ENCODE peak calls at places on chromosomes 4 and X, in nine cellular contexts. T is nephron progenitor cell; R is neural crest cell; Z is left lung; A is lung; L is H9; V is astrocyte of the spinal cord; G is A549; M is CD4-positive, alpha-beta T cell. E is an unnamed sample.

GRCh38 chr4:185142563-185142910 is 529 bp upstream of the SLC25A4 start:
- DNase-seq in Z (no peak), M (no peak), R (no peak), G (no peak), V (no peak), A (no peak), L (no peak), T (no peak), E (no peak)

GRCh38 chrX:104618106-104618895 is 52.3 kb downstream of the IL1RAPL2 start:
- DNase-seq in L (no peak), V (no peak), R (no peak), T (no peak), A (no peak), Z (no peak), G (no peak), M (no peak), E (no peak)

GRCh38 chr4:61532324-61532723 is 332.2 kb downstream of the ADGRL3 start:
- DNase-seq in G (no peak), T (peak), L (no peak), M (no peak), R (peak), Z (no peak), A (no peak), V (peak), E (peak)

GRCh38 chrX:83916525-83916924 is 55.6 kb downstream of the CYLC1 start:
- DNase-seq in G (peak), R (peak), L (no peak), T (peak), Z (no peak), M (no peak), V (no peak), A (no peak), E (peak)

GRCh38 chr4:119059221-119059620 is 76.4 kb upstream of the MYOZ2 start:
- DNase-seq in G (no peak), Z (no peak), T (no peak), M (no peak), L (no peak), V (no peak), R (no peak), A (no peak), E (no peak)

GRCh38 chrX:44935640-44936039 is 62.7 kb downstream of the KDM6A start:
- DNase-seq in R (no peak), G (no peak), L (no peak), A (no peak), T (no peak), M (no peak), Z (no peak), V (no peak), E (no peak)

GRCh38 chr4:159308571-159309340 is 205.9 kb downstream of the RAPGEF2 start:
- DNase-seq in M (no peak), Z (no peak), V (peak), G (no peak), A (no peak), T (no peak), R (no peak), L (no peak), E (no peak)

GRCh38 chr4:121717680-121718237 is 21.0 kb upstream of the ANXA5 start:
- DNase-seq in T (no peak), R (no peak), M (no peak), Z (no peak), G (no peak), L (no peak), A (no peak), V (no peak), E (no peak)

GRCh38 chrX:133538148-133538547 is 122.9 kb upstream of the GPC4 start:
- DNase-seq in T (peak), R (no peak), G (no peak), L (no peak), V (no peak), Z (no peak), M (no peak), A (no peak), E (no peak)

GRCh38 chr4:28682872-28683271 is 1822.2 kb downstream of the STIM2 start:
- DNase-seq in A (no peak), V (no peak), Z (no peak), R (no peak), T (no peak), L (no peak), G (no peak), M (no peak), E (no peak)

GRCh38 chrX:22340022-22340616 is 67.4 kb downstream of the CBLL2 start:
- DNase-seq in G (no peak), M (no peak), A (no peak), R (no peak), Z (no peak), L (no peak), V (peak), T (no peak), E (no peak)

GRCh38 chr4:103375278-103375677 is 177.1 kb upstream of the CENPE start:
- DNase-seq in V (peak), R (no peak), A (no peak), T (no peak), M (no peak), L (no peak), Z (no peak), G (no peak), E (no peak)

GRCh38 chrX:44903842-44904530 is 31.0 kb downstream of the KDM6A start:
- DNase-seq in A (no peak), L (no peak), V (no peak), Z (no peak), T (no peak), M (no peak), R (no peak), G (no peak), E (no peak)

GRCh38 chr4:118281611-118282442 is 71.0 kb downstream of the PRSS12 start:
- DNase-seq in V (peak), M (no peak), A (no peak), Z (peak), R (no peak), L (peak), T (peak), G (no peak), E (peak)

GRCh38 chr4:77193511-77194236 is 36.7 kb downstream of the CCNG2 start:
- DNase-seq in R (no peak), L (peak), Z (peak), G (no peak), M (peak), V (no peak), T (peak), A (peak), E (no peak)

GRCh38 chrX:30065226-30065625 is 150.1 kb upstream of the MAGEB2 start:
- DNase-seq in M (no peak), R (no peak), A (no peak), V (peak), G (no peak), Z (no peak), L (no peak), T (no peak), E (no peak)

GRCh38 chr4:2059034-2059725 is at the start of gene NAT8L:
- DNase-seq in M (no peak), G (peak), V (no peak), Z (no peak), T (peak), R (peak), L (peak), A (no peak), E (peak)

GRCh38 chrX:52346462-52347165 is 22.2 kb upstream of the XAGE2 start:
- DNase-seq in R (no peak), L (no peak), G (peak), T (no peak), M (no peak), Z (no peak), A (no peak), V (no peak), E (no peak)

GRCh38 chrX:72048515-72049455 is 82.9 kb downstream of the RTL5 start:
- DNase-seq in R (no peak), Z (no peak), M (no peak), L (no peak), T (no peak), V (no peak), A (no peak), G (peak), E (no peak)

GRCh38 chr4:170336238-170336775 is 246.6 kb upstream of the AADAT start:
- DNase-seq in M (no peak), Z (no peak), G (no peak), R (no peak), L (no peak), A (no peak), V (no peak), T (no peak), E (no peak)

GRCh38 chr4:80268081-80268823 is 1.8 kb downstream of the FGF5 start:
- DNase-seq in A (no peak), G (no peak), R (no peak), L (peak), Z (no peak), T (peak), V (peak), M (no peak), E (peak)

GRCh38 chrX:46575991-46576392 is 2.4 kb downstream of the CHST7 start:
- DNase-seq in T (peak), Z (no peak), V (no peak), A (no peak), R (no peak), L (no peak), M (no peak), G (no peak), E (no peak)

GRCh38 chr4:107518076-107518475 is 202.0 kb downstream of the PAPSS1 start:
- DNase-seq in A (no peak), G (no peak), T (no peak), L (no peak), Z (no peak), R (no peak), V (no peak), M (no peak), E (no peak)
- TF ChIP-seq CTCF in A (no peak), G (no peak), T (no peak), L (no peak), Z (no peak), R (no peak), V (no peak), M (no peak), E (no peak)

GRCh38 chr4:145868637-145869409 is 69.8 kb downstream of the ZNF827 start:
- DNase-seq in M (no peak), L (no peak), G (no peak), R (no peak), V (peak), Z (no peak), T (no peak), A (no peak), E (no peak)
- TF ChIP-seq CTCF in M (no peak), L (peak), G (peak), R (peak), V (peak), Z (no peak), T (no peak), A (no peak), E (peak)

DNA sequence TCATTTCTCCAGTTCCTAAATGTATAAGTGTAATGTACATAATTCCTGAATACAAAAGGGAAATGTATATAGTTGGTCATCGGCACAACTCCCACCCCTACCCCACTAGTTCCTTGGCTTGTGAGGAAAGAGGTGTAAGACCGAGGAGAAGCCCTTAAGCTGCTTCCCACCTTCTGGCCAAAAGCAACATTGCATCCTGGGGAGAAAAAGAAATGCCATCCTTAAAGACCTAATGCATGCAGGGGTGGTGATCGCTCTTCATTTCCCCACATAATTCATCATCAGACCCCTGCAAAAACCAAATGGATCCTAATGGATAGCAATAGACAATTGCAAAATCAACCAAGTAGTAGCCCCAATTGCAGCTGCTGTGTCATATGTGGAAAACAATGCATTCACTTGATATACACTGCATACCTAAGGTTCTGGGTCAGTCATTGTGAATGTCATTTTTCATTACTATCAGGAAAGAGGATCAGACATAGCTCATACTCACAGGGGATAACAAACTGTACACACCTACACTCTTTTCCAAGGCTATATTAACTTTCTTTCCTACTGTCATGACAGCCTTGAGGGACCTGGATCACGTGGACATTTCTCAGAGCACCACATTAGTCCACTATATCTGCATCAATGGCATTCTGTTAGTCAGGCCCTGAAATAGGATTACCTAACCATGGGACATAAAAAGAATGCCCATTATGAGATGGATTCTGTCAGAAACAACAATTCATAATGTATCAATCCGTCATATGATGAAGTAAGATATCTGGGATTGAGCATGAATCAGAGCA is 31.7 kb upstream of the NFXL1 start:
- DNase-seq in G (no peak), Z (no peak), R (no peak), L (no peak), A (no peak), V (no peak), T (no peak), M (no peak), E (no peak)
- TF ChIP-seq CTCF in G (no peak), Z (no peak), R (no peak), L (peak), A (no peak), V (no peak), T (no peak), M (no peak), E (peak)

DNA sequence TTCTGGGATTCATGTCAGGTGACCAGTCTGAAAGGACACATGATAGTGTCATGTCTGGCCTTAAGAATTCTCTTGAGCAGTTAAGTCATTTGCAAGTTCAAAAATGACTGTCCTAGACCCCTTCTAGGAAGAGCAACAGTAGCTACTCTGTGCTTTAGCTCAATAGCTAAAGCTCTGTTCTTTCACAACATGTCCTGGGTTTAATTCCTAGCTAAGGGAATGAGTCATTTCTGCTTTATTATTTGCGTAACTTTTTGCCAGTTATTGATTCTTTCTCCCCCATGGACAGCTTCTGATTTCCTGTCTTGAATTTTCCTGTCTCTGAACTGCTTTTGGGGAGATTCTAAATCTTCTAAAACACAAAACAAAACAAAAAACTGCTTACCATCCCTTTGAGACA is 1055.8 kb upstream of the DIAPH2 start:
- DNase-seq in V (no peak), L (no peak), T (no peak), R (no peak), G (no peak), A (no peak), M (no peak), Z (no peak), E (no peak)
- TF ChIP-seq CTCF in V (no peak), L (no peak), T (no peak), R (no peak), G (no peak), A (no peak), M (no peak), Z (no peak), E (no peak)

DNA sequence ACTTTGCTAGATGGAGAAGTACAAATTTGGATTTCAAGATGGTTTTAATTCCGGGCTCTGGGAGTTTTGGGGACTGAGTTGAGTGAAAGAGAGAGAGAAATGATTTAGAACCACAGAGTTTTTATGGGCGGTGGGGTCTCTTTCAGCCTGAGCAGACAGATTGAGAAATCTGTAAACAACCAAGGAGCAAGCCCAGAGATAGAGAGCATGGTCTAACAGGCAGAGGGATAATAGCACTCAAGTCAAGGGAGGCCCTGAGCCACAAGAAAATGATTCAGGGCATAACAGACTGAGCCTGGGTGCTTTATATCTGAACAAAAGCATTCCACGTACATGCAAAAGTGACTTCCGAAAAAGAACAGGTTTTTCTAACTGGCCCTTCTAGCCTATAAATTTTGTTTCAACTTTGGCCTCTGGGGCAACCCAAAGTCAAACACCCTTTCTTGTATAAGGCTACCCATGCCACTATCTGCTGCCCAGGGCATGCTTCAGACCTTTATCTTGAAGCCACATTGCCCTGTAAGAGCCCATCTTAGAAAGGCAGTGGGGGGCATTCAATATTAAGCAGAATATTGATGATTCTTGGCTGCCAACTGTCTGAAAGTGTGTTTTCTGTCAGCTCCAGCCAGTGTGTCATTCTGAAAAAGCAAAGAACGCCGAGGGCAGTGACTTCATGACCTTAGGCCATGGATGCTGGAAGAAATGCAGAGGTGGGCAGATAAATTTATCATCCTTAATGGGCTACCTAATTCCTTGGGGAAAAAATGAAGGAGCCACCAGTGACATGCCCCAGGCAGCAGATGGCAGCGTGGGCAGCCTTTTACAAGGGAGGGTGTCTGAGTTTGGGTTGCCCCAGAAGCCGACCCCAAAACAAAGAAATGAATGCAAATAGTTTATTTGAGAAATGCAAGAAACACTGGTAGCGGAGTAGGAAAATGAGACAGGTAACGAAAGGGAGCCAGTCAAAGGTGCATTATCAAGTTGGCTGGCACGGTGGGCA is 637.6 kb downstream of the MID1IP1 start:
- DNase-seq in G (no peak), L (no peak), R (no peak), T (no peak), V (no peak), Z (no peak), M (no peak), A (no peak), E (no peak)
- TF ChIP-seq CTCF in G (no peak), L (peak), R (peak), T (no peak), V (no peak), Z (no peak), M (no peak), A (no peak), E (no peak)

GRCh38 chr4:99362768-99363167 is 10.2 kb upstream of the ADH1C start:
- DNase-seq in M (no peak), Z (no peak), V (no peak), G (no peak), L (no peak), R (no peak), T (no peak), A (no peak), E (no peak)
- TF ChIP-seq CTCF in M (no peak), Z (no peak), V (no peak), G (no peak), L (no peak), R (no peak), T (no peak), A (no peak), E (no peak)

DNA sequence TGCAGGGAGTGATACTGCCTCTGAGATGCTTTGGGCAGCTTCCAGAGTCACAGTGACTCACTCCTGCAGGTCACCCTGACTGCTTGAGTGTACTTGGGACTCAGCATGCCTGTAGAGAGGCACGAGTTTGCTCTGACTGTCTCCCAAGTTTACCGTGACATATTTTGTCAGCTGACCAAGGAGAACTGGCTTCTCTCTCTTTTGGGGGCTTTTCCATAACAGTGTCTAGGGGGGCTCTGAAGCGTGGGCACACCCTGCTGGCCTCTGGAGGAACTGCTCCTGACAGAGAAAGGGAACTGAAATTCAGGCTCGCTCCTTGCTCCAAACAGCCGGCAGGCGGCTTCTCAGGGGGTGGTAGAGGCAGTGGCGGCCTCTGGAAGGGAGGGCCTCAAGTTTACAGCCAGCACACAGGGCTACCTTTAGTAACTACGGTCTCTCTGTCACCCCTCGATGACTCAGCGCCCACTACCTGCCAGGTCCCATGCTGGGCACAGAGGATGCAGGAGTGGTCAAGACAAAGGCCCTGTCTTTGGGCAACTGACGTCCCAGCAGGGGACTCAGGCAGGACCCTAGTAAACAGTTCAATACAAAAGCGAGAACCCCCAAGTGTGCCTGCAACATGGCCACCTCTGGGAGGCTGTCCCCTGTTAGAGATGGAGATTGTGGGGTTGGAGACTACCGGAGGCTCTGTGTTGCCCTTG is 17.8 kb downstream of the ZNF185 start:
- DNase-seq in T (peak), L (peak), V (peak), R (peak), A (no peak), G (peak), M (no peak), Z (no peak), E (peak)
- TF ChIP-seq CTCF in T (peak), L (peak), V (peak), R (peak), A (peak), G (peak), M (no peak), Z (peak), E (peak)

GRCh38 chr4:71553605-71554004 is 214.8 kb downstream of the SLC4A4 start:
- DNase-seq in V (peak), A (no peak), R (no peak), M (no peak), T (no peak), L (no peak), Z (no peak), G (peak), E (no peak)
- TF ChIP-seq CTCF in V (peak), A (no peak), R (peak), M (no peak), T (peak), L (peak), Z (peak), G (peak), E (peak)

GRCh38 chrX:130165703-130166502 is at the start of gene AIFM1:
- DNase-seq in T (peak), M (peak), R (peak), Z (peak), A (peak), V (peak), G (peak), L (peak), E (peak)
- TF ChIP-seq CTCF in T (no peak), M (no peak), R (no peak), Z (no peak), A (no peak), V (no peak), G (no peak), L (no peak), E (no peak)